ENCODE peak calls at places on chromosomes 3 and 15, in seven cellular contexts. V is HCT116, J is endothelial cell of umbilical vein, D is spleen, T is IMR-90, Z is uterus, A is adrenal gland. S is an unnamed sample. For H3K27me3, the result is how much of the 10 kb centered on the place peaks cover.

GRCh38 chr3:196377321-196377720 is 39.1 kb upstream of the TM4SF19 start:
- DNase-seq in A (no peak), Z (no peak), D (no peak), T (no peak), J (no peak), V (no peak), S (no peak)

GRCh38 chr3:150497956-150498355 is 48.3 kb downstream of the SERP1 start:
- DNase-seq in V (no peak), J (peak), T (peak), Z (no peak), D (no peak), A (no peak), S (no peak)

GRCh38 chr3:58742239-58742638 is 75.7 kb upstream of the FAM3D start:
- DNase-seq in T (no peak), D (no peak), J (no peak), A (no peak), Z (no peak), V (no peak), S (no peak)

GRCh38 chr3:45081506-45081905 is 55.4 kb downstream of the CLEC3B start:
- DNase-seq in J (no peak), A (no peak), D (no peak), T (no peak), V (no peak), Z (no peak), S (no peak)

GRCh38 chr3:156685752-156686151 is 11.4 kb downstream of the TIPARP start:
- DNase-seq in D (no peak), Z (no peak), J (no peak), A (no peak), T (no peak), V (no peak), S (no peak)

GRCh38 chr3:173064631-173065030 is 76.4 kb downstream of the SPATA16 start:
- DNase-seq in A (no peak), Z (no peak), V (no peak), T (no peak), J (no peak), D (no peak), S (no peak)

GRCh38 chr15:52232327-52232726 is 41.1 kb upstream of the GNB5 start:
- DNase-seq in V (no peak), T (no peak), A (no peak), J (no peak), Z (no peak), D (no peak), S (no peak)

GRCh38 chr3:4550957-4551754 is 58.0 kb downstream of the ITPR1 start:
- DNase-seq in V (no peak), J (no peak), A (peak), T (no peak), Z (peak), D (no peak), S (no peak)

GRCh38 chr3:48929358-48930035 is 10.9 kb downstream of the ARIH2 start:
- DNase-seq in D (no peak), V (no peak), J (peak), T (peak), Z (no peak), A (no peak), S (no peak)

GRCh38 chr3:197197334-197197733 is 101.1 kb downstream of the DLG1 start:
- DNase-seq in D (no peak), A (no peak), T (no peak), Z (no peak), J (no peak), V (no peak), S (no peak)

GRCh38 chr3:42491876-42492507 is 10.5 kb upstream of the VIPR1 start:
- DNase-seq in V (no peak), T (no peak), Z (peak), J (no peak), D (no peak), A (peak), S (no peak)

GRCh38 chr3:115341208-115341607 is 194.1 kb upstream of the ZBTB20 start:
- DNase-seq in T (peak), V (peak), A (no peak), J (peak), Z (no peak), D (no peak), S (no peak)

GRCh38 chr15:100373037-100373896 is 31.5 kb upstream of the ADAMTS17 start:
- DNase-seq in Z (no peak), A (no peak), D (no peak), V (no peak), T (no peak), J (no peak), S (no peak)

GRCh38 chr3:133783762-133784161 is 21.9 kb upstream of the SRPRB start:
- DNase-seq in A (no peak), V (no peak), J (no peak), T (no peak), D (no peak), Z (no peak), S (no peak)

GRCh38 chr3:36488077-36488789 is 107.9 kb downstream of the STAC start:
- DNase-seq in V (no peak), D (no peak), Z (no peak), J (no peak), A (no peak), T (no peak), S (no peak)

GRCh38 chr3:30649572-30650310 is 43.3 kb downstream of the TGFBR2 start:
- DNase-seq in J (no peak), A (no peak), D (no peak), V (no peak), Z (no peak), T (peak), S (no peak)

GRCh38 chr15:76328962-76329361 is 7.6 kb upstream of the ISL2 start:
- DNase-seq in V (no peak), A (peak), D (no peak), J (no peak), Z (no peak), T (peak), S (no peak)

GRCh38 chr3:134423153-134423552 is 48.9 kb upstream of the AMOTL2 start:
- DNase-seq in D (no peak), Z (no peak), J (no peak), A (no peak), V (no peak), T (peak), S (no peak)

GRCh38 chr3:150407818-150408231 is 273 bp upstream of the TSC22D2 start:
- DNase-seq in J (no peak), D (no peak), A (peak), Z (peak), T (peak), V (peak), S (no peak)

GRCh38 chr3:74370342-74370741 is 244.1 kb downstream of the CNTN3 start:
- DNase-seq in D (no peak), V (no peak), Z (no peak), T (no peak), J (no peak), A (no peak), S (no peak)

GRCh38 chr3:50427255-50427654 is 67.9 kb upstream of the TMEM115 start:
- DNase-seq in J (no peak), T (no peak), V (no peak), Z (no peak), A (no peak), D (no peak), S (no peak)

GRCh38 chr3:157113832-157114505 is 46.0 kb downstream of the CCNL1 start:
- DNase-seq in V (no peak), T (no peak), J (no peak), D (no peak), Z (no peak), A (no peak), S (no peak)

GRCh38 chr3:55333923-55334322 is 153.2 kb downstream of the WNT5A start:
- DNase-seq in Z (no peak), A (no peak), J (no peak), D (no peak), V (no peak), T (peak), S (no peak)

DNA sequence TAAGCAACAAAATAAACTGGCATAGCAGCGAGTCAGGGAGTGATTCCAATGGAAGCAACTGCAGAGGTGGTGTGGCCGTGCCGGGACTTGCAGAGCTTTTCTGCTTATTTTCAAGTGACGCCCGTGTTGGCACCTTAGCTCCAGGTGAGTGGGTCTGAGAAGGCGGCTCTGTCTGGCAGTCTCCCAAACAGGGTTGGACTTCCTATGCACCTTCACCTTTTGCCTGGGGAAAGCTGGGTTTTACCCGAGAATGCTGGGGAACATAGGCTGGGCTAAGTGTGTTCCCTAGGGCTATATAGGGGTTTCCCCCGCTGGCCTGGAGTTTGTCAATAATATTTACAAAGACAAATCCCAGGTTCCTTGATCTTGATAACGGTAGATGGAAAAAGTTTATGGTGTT is 179.9 kb upstream of the TBL1XR1 start:
- DNase-seq in J (no peak), A (no peak), D (no peak), Z (no peak), V (no peak), T (no peak), S (no peak)
- H3K27me3 ChIP-seq in J (under half), A (under half), D (under half), Z (under half), V (under half), T (under half), S (under half)

GRCh38 chr3:61250784-61251173 is 473 bp downstream of the FHIT start:
- DNase-seq in A (peak), Z (peak), V (peak), J (no peak), T (no peak), D (no peak), S (peak)
- TF ChIP-seq POLR2A in A (no peak), Z (no peak), V (no peak), J (no peak), T (no peak), D (no peak), S (no peak)

DNA sequence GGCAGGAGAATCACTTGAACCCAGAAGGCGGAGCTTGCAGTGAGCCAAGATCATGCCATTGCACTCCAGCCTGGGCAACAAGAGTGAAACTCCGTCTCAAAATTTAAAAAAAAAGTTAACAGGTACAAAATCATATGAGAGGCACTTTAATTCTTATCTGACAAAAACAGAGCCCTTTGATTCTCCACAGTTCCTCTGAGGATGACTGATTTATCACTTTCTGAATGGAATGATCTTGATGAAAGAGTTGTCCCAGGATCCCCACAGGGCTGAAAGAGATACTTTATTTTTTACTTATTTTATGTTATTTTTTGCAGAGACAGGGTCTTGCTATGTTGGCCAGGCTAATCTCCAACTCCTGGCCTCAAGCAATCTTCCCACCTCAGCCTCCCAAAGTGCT is 4.0 kb downstream of the LHFPL4 start:
- DNase-seq in A (no peak), J (no peak), D (no peak), V (no peak), Z (no peak), T (no peak), S (no peak)
- H3K27me3 ChIP-seq in A (under half), J (under half), D (under half), V (under half), Z (under half), T (under half), S (under half)

DNA sequence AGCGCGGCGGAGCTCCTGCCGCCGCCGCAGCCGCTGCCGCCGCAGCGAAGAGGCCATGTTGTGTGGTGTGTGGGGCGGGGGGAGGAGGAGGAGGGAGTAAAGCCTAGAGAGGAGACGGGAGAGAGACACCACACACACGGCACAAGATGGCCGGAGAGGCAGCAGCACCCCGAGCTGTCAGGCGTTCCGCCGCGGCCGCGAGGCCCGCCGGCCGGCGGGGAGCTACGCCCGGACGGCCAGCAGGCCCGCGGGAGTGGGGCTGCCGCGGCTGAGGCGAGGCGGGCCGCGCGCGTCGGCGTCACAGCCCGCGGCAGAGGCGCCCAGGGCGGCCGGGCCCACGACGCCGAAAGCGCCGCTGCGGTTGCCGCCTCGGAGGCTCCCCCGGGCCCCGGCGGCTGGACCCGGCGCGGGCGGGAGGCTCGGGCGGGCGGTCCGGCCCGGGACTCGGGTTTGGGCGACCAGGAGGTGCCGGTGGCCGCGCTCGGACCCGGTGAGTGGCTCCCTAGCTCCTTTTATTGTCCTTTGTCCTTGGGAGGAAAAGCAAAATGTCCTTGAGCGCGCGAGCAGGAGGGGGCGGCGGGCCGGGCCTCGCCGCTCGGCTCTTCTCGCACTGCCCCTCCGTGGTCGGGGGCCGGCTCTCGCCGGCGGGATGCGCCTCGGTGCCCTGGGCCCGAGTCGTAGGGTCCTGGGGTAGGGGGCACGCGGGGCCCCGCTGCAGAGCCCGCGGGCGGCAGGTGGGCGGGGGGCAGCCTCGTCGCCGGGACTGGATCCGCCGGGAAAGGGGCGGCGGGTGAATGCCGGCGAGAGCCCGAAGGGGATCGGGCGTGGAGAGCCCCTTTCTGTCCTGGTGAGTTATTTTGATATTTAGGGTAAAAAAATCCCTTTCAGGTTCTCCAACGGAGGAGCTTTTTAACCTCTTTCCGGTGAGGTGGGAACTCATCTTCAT is 17.2 kb upstream of the CHD2 start:
- DNase-seq in A (peak), Z (no peak), V (no peak), T (no peak), D (peak), J (no peak), S (peak)
- TF ChIP-seq POLR2A in A (peak), Z (peak), V (peak), T (peak), D (peak), J (peak), S (peak)

DNA sequence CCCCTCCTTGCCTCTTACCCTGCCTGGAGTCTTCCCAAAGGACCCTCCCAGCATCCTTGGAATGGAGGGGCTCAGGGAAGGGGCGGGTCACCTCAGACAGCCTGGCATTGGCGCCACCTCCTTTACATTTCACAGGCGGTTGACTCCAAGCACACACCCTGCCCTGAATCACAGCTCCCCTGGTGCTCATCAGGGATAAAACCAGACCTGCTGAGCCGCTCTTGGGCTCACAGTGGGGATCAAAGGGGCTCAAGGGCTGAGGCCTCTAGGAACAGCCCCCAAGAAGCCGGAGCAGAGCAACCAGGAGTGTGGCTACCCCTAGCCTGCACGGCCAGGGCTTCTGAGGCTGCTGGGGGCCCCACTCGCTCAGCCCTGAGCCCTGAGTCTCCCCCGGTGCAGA is 16.6 kb downstream of the LINGO1 start:
- DNase-seq in T (no peak), V (no peak), J (no peak), D (no peak), Z (no peak), A (no peak), S (no peak)
- H3K27me3 ChIP-seq in T (under half), V (under half), J (under half), D (under half), Z (under half), A (under half), S (under half)

S was measured in gastrocnemius medialis.